ENCODE peak calls at places on chromosomes 2 and 18, in nine cellular contexts. One of them, this sample, is unnamed.

GRCh38 chr2:233349005-233349998 is 5.0 kb upstream of the DGKD start:
- DNase-seq in CD4-positive, CD25-positive, alpha-beta regulatory T cell: no peak
- DNase-seq in stimulated activated CD8-positive, alpha-beta memory T cell treated with anti-CD3 and anti-CD28 coated beads, Interleukin-15, amount 100 ng/mL, for 24 hours: no peak
- DNase-seq in astrocyte of the spinal cord: no peak
- DNase-seq in left kidney: peak; percentile 84
- DNase-seq in ACHN: no peak
- DNase-seq in NCI-H1092 treated with DMSO at 0.1 percent for 48 hours: peak; percentile 24
- DNase-seq in ovary: peak; percentile 66
- DNase-seq in iris pigment epithelial cell: no peak
- DNase-seq in this sample: no peak

GRCh38 chr2:209929369-209929768 is 73.1 kb upstream of the RPE start:
- DNase-seq in CD4-positive, CD25-positive, alpha-beta regulatory T cell: no peak
- DNase-seq in stimulated activated CD8-positive, alpha-beta memory T cell treated with anti-CD3 and anti-CD28 coated beads, Interleukin-15, amount 100 ng/mL, for 24 hours: no peak
- DNase-seq in astrocyte of the spinal cord: no peak
- DNase-seq in left kidney: no peak
- DNase-seq in ACHN: no peak
- DNase-seq in NCI-H1092 treated with DMSO at 0.1 percent for 48 hours: no peak
- DNase-seq in ovary: no peak
- DNase-seq in iris pigment epithelial cell: no peak
- DNase-seq in this sample: no peak

GRCh38 chr18:67217551-67218166 is 298.9 kb downstream of the DSEL start:
- DNase-seq in CD4-positive, CD25-positive, alpha-beta regulatory T cell: peak; percentile 54
- DNase-seq in stimulated activated CD8-positive, alpha-beta memory T cell treated with anti-CD3 and anti-CD28 coated beads, Interleukin-15, amount 100 ng/mL, for 24 hours: no peak
- DNase-seq in astrocyte of the spinal cord: peak; percentile 74
- DNase-seq in left kidney: peak; percentile 71
- DNase-seq in ACHN: peak; percentile 52
- DNase-seq in NCI-H1092 treated with DMSO at 0.1 percent for 48 hours: peak; percentile 57
- DNase-seq in ovary: no peak
- DNase-seq in iris pigment epithelial cell: peak; percentile 67
- DNase-seq in this sample: peak; percentile 74

GRCh38 chr2:43218221-43218549 is 8.2 kb downstream of the ZFP36L2 start:
- DNase-seq in CD4-positive, CD25-positive, alpha-beta regulatory T cell: no peak
- DNase-seq in stimulated activated CD8-positive, alpha-beta memory T cell treated with anti-CD3 and anti-CD28 coated beads, Interleukin-15, amount 100 ng/mL, for 24 hours: no peak
- DNase-seq in astrocyte of the spinal cord: peak; percentile 55
- DNase-seq in left kidney: peak; percentile 63
- DNase-seq in ACHN: no peak
- DNase-seq in NCI-H1092 treated with DMSO at 0.1 percent for 48 hours: no peak
- DNase-seq in ovary: peak; percentile 54
- DNase-seq in iris pigment epithelial cell: peak; percentile 42
- DNase-seq in this sample: no peak

GRCh38 chr2:159450180-159450579 is 163.7 kb upstream of the WDSUB1 start:
- DNase-seq in CD4-positive, CD25-positive, alpha-beta regulatory T cell: no peak
- DNase-seq in stimulated activated CD8-positive, alpha-beta memory T cell treated with anti-CD3 and anti-CD28 coated beads, Interleukin-15, amount 100 ng/mL, for 24 hours: no peak
- DNase-seq in astrocyte of the spinal cord: no peak
- DNase-seq in left kidney: peak; percentile 8
- DNase-seq in ACHN: no peak
- DNase-seq in NCI-H1092 treated with DMSO at 0.1 percent for 48 hours: no peak
- DNase-seq in ovary: no peak
- DNase-seq in iris pigment epithelial cell: peak; percentile 1
- DNase-seq in this sample: no peak

GRCh38 chr18:79904357-79905147 is 46.9 kb downstream of the SLC66A2 start:
- DNase-seq in CD4-positive, CD25-positive, alpha-beta regulatory T cell: no peak
- DNase-seq in stimulated activated CD8-positive, alpha-beta memory T cell treated with anti-CD3 and anti-CD28 coated beads, Interleukin-15, amount 100 ng/mL, for 24 hours: no peak
- DNase-seq in astrocyte of the spinal cord: no peak
- DNase-seq in left kidney: no peak
- DNase-seq in ACHN: no peak
- DNase-seq in NCI-H1092 treated with DMSO at 0.1 percent for 48 hours: no peak
- DNase-seq in ovary: peak; percentile 27
- DNase-seq in iris pigment epithelial cell: no peak
- DNase-seq in this sample: no peak

GRCh38 chr18:50051288-50051687 is 143.7 kb downstream of the MYO5B start:
- DNase-seq in CD4-positive, CD25-positive, alpha-beta regulatory T cell: no peak
- DNase-seq in stimulated activated CD8-positive, alpha-beta memory T cell treated with anti-CD3 and anti-CD28 coated beads, Interleukin-15, amount 100 ng/mL, for 24 hours: no peak
- DNase-seq in astrocyte of the spinal cord: no peak
- DNase-seq in left kidney: peak; percentile 27
- DNase-seq in ACHN: peak; percentile 20
- DNase-seq in NCI-H1092 treated with DMSO at 0.1 percent for 48 hours: no peak
- DNase-seq in ovary: no peak
- DNase-seq in iris pigment epithelial cell: peak; percentile 14
- DNase-seq in this sample: peak; percentile 14

GRCh38 chr18:79496237-79496977 is 100.7 kb downstream of the NFATC1 start:
- DNase-seq in CD4-positive, CD25-positive, alpha-beta regulatory T cell: no peak
- DNase-seq in stimulated activated CD8-positive, alpha-beta memory T cell treated with anti-CD3 and anti-CD28 coated beads, Interleukin-15, amount 100 ng/mL, for 24 hours: no peak
- DNase-seq in astrocyte of the spinal cord: no peak
- DNase-seq in left kidney: no peak
- DNase-seq in ACHN: no peak
- DNase-seq in NCI-H1092 treated with DMSO at 0.1 percent for 48 hours: no peak
- DNase-seq in ovary: peak; percentile 32
- DNase-seq in iris pigment epithelial cell: no peak
- DNase-seq in this sample: no peak

GRCh38 chr2:54808642-54809041 is 85.2 kb downstream of the EML6 start:
- DNase-seq in CD4-positive, CD25-positive, alpha-beta regulatory T cell: no peak
- DNase-seq in stimulated activated CD8-positive, alpha-beta memory T cell treated with anti-CD3 and anti-CD28 coated beads, Interleukin-15, amount 100 ng/mL, for 24 hours: no peak
- DNase-seq in astrocyte of the spinal cord: no peak
- DNase-seq in left kidney: no peak
- DNase-seq in ACHN: no peak
- DNase-seq in NCI-H1092 treated with DMSO at 0.1 percent for 48 hours: no peak
- DNase-seq in ovary: no peak
- DNase-seq in iris pigment epithelial cell: peak; percentile 12
- DNase-seq in this sample: no peak

GRCh38 chr2:196286821-196287220 is 115.4 kb upstream of the STK17B start:
- DNase-seq in CD4-positive, CD25-positive, alpha-beta regulatory T cell: no peak
- DNase-seq in stimulated activated CD8-positive, alpha-beta memory T cell treated with anti-CD3 and anti-CD28 coated beads, Interleukin-15, amount 100 ng/mL, for 24 hours: no peak
- DNase-seq in astrocyte of the spinal cord: no peak
- DNase-seq in left kidney: no peak
- DNase-seq in ACHN: no peak
- DNase-seq in NCI-H1092 treated with DMSO at 0.1 percent for 48 hours: no peak
- DNase-seq in ovary: no peak
- DNase-seq in iris pigment epithelial cell: no peak
- DNase-seq in this sample: no peak

GRCh38 chr2:134718956-134719814 is at the start of gene TMEM163:
- DNase-seq in CD4-positive, CD25-positive, alpha-beta regulatory T cell: no peak
- DNase-seq in stimulated activated CD8-positive, alpha-beta memory T cell treated with anti-CD3 and anti-CD28 coated beads, Interleukin-15, amount 100 ng/mL, for 24 hours: no peak
- DNase-seq in astrocyte of the spinal cord: no peak
- DNase-seq in left kidney: peak; percentile 57
- DNase-seq in ACHN: peak; percentile 55
- DNase-seq in NCI-H1092 treated with DMSO at 0.1 percent for 48 hours: peak; percentile 43
- DNase-seq in ovary: peak; percentile 37
- DNase-seq in iris pigment epithelial cell: no peak
- DNase-seq in this sample: no peak

GRCh38 chr2:24822049-24822706 is 29.0 kb downstream of the CENPO start:
- DNase-seq in CD4-positive, CD25-positive, alpha-beta regulatory T cell: no peak
- DNase-seq in stimulated activated CD8-positive, alpha-beta memory T cell treated with anti-CD3 and anti-CD28 coated beads, Interleukin-15, amount 100 ng/mL, for 24 hours: no peak
- DNase-seq in astrocyte of the spinal cord: peak; percentile 83
- DNase-seq in left kidney: no peak
- DNase-seq in ACHN: no peak
- DNase-seq in NCI-H1092 treated with DMSO at 0.1 percent for 48 hours: no peak
- DNase-seq in ovary: no peak
- DNase-seq in iris pigment epithelial cell: no peak
- DNase-seq in this sample: no peak

GRCh38 chr18:41875094-41875780 is 79.8 kb upstream of the PIK3C3 start:
- DNase-seq in CD4-positive, CD25-positive, alpha-beta regulatory T cell: no peak
- DNase-seq in stimulated activated CD8-positive, alpha-beta memory T cell treated with anti-CD3 and anti-CD28 coated beads, Interleukin-15, amount 100 ng/mL, for 24 hours: no peak
- DNase-seq in astrocyte of the spinal cord: peak; percentile 61
- DNase-seq in left kidney: no peak
- DNase-seq in ACHN: peak; percentile 30
- DNase-seq in NCI-H1092 treated with DMSO at 0.1 percent for 48 hours: no peak
- DNase-seq in ovary: no peak
- DNase-seq in iris pigment epithelial cell: peak; percentile 71
- DNase-seq in this sample: peak; percentile 50

GRCh38 chr2:63344575-63345284 is 243.5 kb downstream of the WDPCP start:
- DNase-seq in CD4-positive, CD25-positive, alpha-beta regulatory T cell: no peak
- DNase-seq in stimulated activated CD8-positive, alpha-beta memory T cell treated with anti-CD3 and anti-CD28 coated beads, Interleukin-15, amount 100 ng/mL, for 24 hours: no peak
- DNase-seq in astrocyte of the spinal cord: no peak
- DNase-seq in left kidney: no peak
- DNase-seq in ACHN: no peak
- DNase-seq in NCI-H1092 treated with DMSO at 0.1 percent for 48 hours: no peak
- DNase-seq in ovary: no peak
- DNase-seq in iris pigment epithelial cell: no peak
- DNase-seq in this sample: no peak

GRCh38 chr2:206457188-206457634 is 13.9 kb downstream of the ADAM23 start:
- DNase-seq in CD4-positive, CD25-positive, alpha-beta regulatory T cell: no peak
- DNase-seq in stimulated activated CD8-positive, alpha-beta memory T cell treated with anti-CD3 and anti-CD28 coated beads, Interleukin-15, amount 100 ng/mL, for 24 hours: no peak
- DNase-seq in astrocyte of the spinal cord: peak; percentile 30
- DNase-seq in left kidney: no peak
- DNase-seq in ACHN: no peak
- DNase-seq in NCI-H1092 treated with DMSO at 0.1 percent for 48 hours: no peak
- DNase-seq in ovary: no peak
- DNase-seq in iris pigment epithelial cell: peak; percentile 66
- DNase-seq in this sample: no peak

GRCh38 chr2:174610243-174610995 is 12.8 kb upstream of the WIPF1 start:
- DNase-seq in CD4-positive, CD25-positive, alpha-beta regulatory T cell: no peak
- DNase-seq in stimulated activated CD8-positive, alpha-beta memory T cell treated with anti-CD3 and anti-CD28 coated beads, Interleukin-15, amount 100 ng/mL, for 24 hours: no peak
- DNase-seq in astrocyte of the spinal cord: peak; percentile 50
- DNase-seq in left kidney: no peak
- DNase-seq in ACHN: no peak
- DNase-seq in NCI-H1092 treated with DMSO at 0.1 percent for 48 hours: no peak
- DNase-seq in ovary: no peak
- DNase-seq in iris pigment epithelial cell: no peak
- DNase-seq in this sample: no peak

GRCh38 chr2:240868286-240869108 is at the start of gene AGXT:
- DNase-seq in CD4-positive, CD25-positive, alpha-beta regulatory T cell: no peak
- DNase-seq in stimulated activated CD8-positive, alpha-beta memory T cell treated with anti-CD3 and anti-CD28 coated beads, Interleukin-15, amount 100 ng/mL, for 24 hours: no peak
- DNase-seq in astrocyte of the spinal cord: no peak
- DNase-seq in left kidney: no peak
- DNase-seq in ACHN: no peak
- DNase-seq in NCI-H1092 treated with DMSO at 0.1 percent for 48 hours: no peak
- DNase-seq in ovary: peak; percentile 27
- DNase-seq in iris pigment epithelial cell: peak; percentile 46
- DNase-seq in this sample: no peak

GRCh38 chr2:233009661-233010060 is 3.4 kb downstream of the NGEF start:
- DNase-seq in CD4-positive, CD25-positive, alpha-beta regulatory T cell: no peak
- DNase-seq in stimulated activated CD8-positive, alpha-beta memory T cell treated with anti-CD3 and anti-CD28 coated beads, Interleukin-15, amount 100 ng/mL, for 24 hours: no peak
- DNase-seq in astrocyte of the spinal cord: no peak
- DNase-seq in left kidney: no peak
- DNase-seq in ACHN: no peak
- DNase-seq in NCI-H1092 treated with DMSO at 0.1 percent for 48 hours: no peak
- DNase-seq in ovary: no peak
- DNase-seq in iris pigment epithelial cell: no peak
- DNase-seq in this sample: no peak

GRCh38 chr18:23228102-23229051 is 93.1 kb downstream of the CABLES1 start:
- DNase-seq in CD4-positive, CD25-positive, alpha-beta regulatory T cell: peak; percentile 33
- DNase-seq in stimulated activated CD8-positive, alpha-beta memory T cell treated with anti-CD3 and anti-CD28 coated beads, Interleukin-15, amount 100 ng/mL, for 24 hours: no peak
- DNase-seq in astrocyte of the spinal cord: peak; percentile 53
- DNase-seq in left kidney: peak; percentile 32
- DNase-seq in ACHN: peak; percentile 9
- DNase-seq in NCI-H1092 treated with DMSO at 0.1 percent for 48 hours: peak; percentile 85
- DNase-seq in ovary: no peak
- DNase-seq in iris pigment epithelial cell: peak; percentile 79
- DNase-seq in this sample: no peak

GRCh38 chr2:108988796-108989713 is at the start of gene EDAR:
- DNase-seq in CD4-positive, CD25-positive, alpha-beta regulatory T cell: peak; percentile 37
- DNase-seq in stimulated activated CD8-positive, alpha-beta memory T cell treated with anti-CD3 and anti-CD28 coated beads, Interleukin-15, amount 100 ng/mL, for 24 hours: peak; percentile 5
- DNase-seq in astrocyte of the spinal cord: peak; percentile 19
- DNase-seq in left kidney: peak; percentile 94
- DNase-seq in ACHN: peak; percentile 54
- DNase-seq in NCI-H1092 treated with DMSO at 0.1 percent for 48 hours: peak; percentile 49
- DNase-seq in ovary: no peak
- DNase-seq in iris pigment epithelial cell: peak; percentile 24
- DNase-seq in this sample: peak; percentile 14

GRCh38 chr2:130264046-130264445 is 65.8 kb upstream of the TUBA3E start:
- DNase-seq in CD4-positive, CD25-positive, alpha-beta regulatory T cell: no peak
- DNase-seq in stimulated activated CD8-positive, alpha-beta memory T cell treated with anti-CD3 and anti-CD28 coated beads, Interleukin-15, amount 100 ng/mL, for 24 hours: no peak
- DNase-seq in astrocyte of the spinal cord: no peak
- DNase-seq in left kidney: no peak
- DNase-seq in ACHN: no peak
- DNase-seq in NCI-H1092 treated with DMSO at 0.1 percent for 48 hours: no peak
- DNase-seq in ovary: no peak
- DNase-seq in iris pigment epithelial cell: no peak
- DNase-seq in this sample: no peak

This sample was measured in RKO.